ENCODE peak calls at places on chromosome 7, in five cellular contexts. One of them, this sample, is unnamed.

GRCh38 chr7:3537210-3537875 is 236.3 kb downstream of the SDK1 start:
- DNase-seq in HepG2: no peak
- DNase-seq in GM12878: no peak
- DNase-seq in K562: no peak
- DNase-seq in H1: no peak
- DNase-seq in this sample: no peak

GRCh38 chr7:74185016-74185415 is 10.9 kb downstream of the EIF4H start:
- DNase-seq in H1: no peak
- DNase-seq in K562: no peak
- DNase-seq in HepG2: no peak
- DNase-seq in GM12878: no peak
- DNase-seq in this sample: no peak

GRCh38 chr7:122485841-122486240 is 181.3 kb upstream of the FEZF1 start:
- DNase-seq in HepG2: no peak
- DNase-seq in K562: no peak
- DNase-seq in GM12878: no peak
- DNase-seq in H1: no peak
- DNase-seq in this sample: no peak

GRCh38 chr7:36969376-36969775 is 245.1 kb upstream of the AOAH start:
- DNase-seq in K562: no peak
- DNase-seq in H1: no peak
- DNase-seq in HepG2: no peak
- DNase-seq in GM12878: no peak
- DNase-seq in this sample: no peak

GRCh38 chr7:46715579-46715978 is 794.5 kb upstream of the IGFBP3 start:
- DNase-seq in H1: no peak
- DNase-seq in K562: no peak
- DNase-seq in HepG2: no peak
- DNase-seq in GM12878: no peak
- DNase-seq in this sample: no peak

GRCh38 chr7:37759519-37759918 is 76.0 kb downstream of the GPR141 start:
- DNase-seq in HepG2: no peak
- DNase-seq in GM12878: no peak
- DNase-seq in K562: no peak
- DNase-seq in H1: no peak
- DNase-seq in this sample: no peak

GRCh38 chr7:24290004-24290641 is 6.1 kb downstream of the NPY start:
- DNase-seq in HepG2: peak
- DNase-seq in GM12878: peak
- DNase-seq in K562: peak
- DNase-seq in H1: peak
- DNase-seq in this sample: peak

GRCh38 chr7:137948083-137948844 is 53.6 kb downstream of the CREB3L2 start:
- DNase-seq in GM12878: no peak
- DNase-seq in K562: no peak
- DNase-seq in H1: no peak
- DNase-seq in HepG2: no peak
- DNase-seq in this sample: no peak

GRCh38 chr7:138550337-138550736 is 90.3 kb downstream of the TRIM24 start:
- DNase-seq in K562: no peak
- DNase-seq in GM12878: no peak
- DNase-seq in H1: no peak
- DNase-seq in HepG2: no peak
- DNase-seq in this sample: no peak

GRCh38 chr7:132656846-132657776 is 80.8 kb upstream of the PLXNA4 start:
- DNase-seq in H1: peak
- DNase-seq in K562: peak
- DNase-seq in GM12878: no peak
- DNase-seq in HepG2: no peak
- DNase-seq in this sample: peak

GRCh38 chr7:133957860-133958259 is 169.3 kb upstream of the LRGUK start:
- DNase-seq in GM12878: no peak
- DNase-seq in HepG2: no peak
- DNase-seq in K562: no peak
- DNase-seq in H1: no peak
- DNase-seq in this sample: no peak

GRCh38 chr7:30800785-30801252 is 29.6 kb downstream of the MINDY4 start:
- DNase-seq in H1: peak
- DNase-seq in HepG2: peak
- DNase-seq in GM12878: peak
- DNase-seq in K562: peak
- DNase-seq in this sample: peak

GRCh38 chr7:4097001-4097609 is 585.0 kb upstream of the FOXK1 start:
- DNase-seq in H1: no peak
- DNase-seq in GM12878: no peak
- DNase-seq in HepG2: no peak
- DNase-seq in K562: no peak
- DNase-seq in this sample: no peak

DNA sequence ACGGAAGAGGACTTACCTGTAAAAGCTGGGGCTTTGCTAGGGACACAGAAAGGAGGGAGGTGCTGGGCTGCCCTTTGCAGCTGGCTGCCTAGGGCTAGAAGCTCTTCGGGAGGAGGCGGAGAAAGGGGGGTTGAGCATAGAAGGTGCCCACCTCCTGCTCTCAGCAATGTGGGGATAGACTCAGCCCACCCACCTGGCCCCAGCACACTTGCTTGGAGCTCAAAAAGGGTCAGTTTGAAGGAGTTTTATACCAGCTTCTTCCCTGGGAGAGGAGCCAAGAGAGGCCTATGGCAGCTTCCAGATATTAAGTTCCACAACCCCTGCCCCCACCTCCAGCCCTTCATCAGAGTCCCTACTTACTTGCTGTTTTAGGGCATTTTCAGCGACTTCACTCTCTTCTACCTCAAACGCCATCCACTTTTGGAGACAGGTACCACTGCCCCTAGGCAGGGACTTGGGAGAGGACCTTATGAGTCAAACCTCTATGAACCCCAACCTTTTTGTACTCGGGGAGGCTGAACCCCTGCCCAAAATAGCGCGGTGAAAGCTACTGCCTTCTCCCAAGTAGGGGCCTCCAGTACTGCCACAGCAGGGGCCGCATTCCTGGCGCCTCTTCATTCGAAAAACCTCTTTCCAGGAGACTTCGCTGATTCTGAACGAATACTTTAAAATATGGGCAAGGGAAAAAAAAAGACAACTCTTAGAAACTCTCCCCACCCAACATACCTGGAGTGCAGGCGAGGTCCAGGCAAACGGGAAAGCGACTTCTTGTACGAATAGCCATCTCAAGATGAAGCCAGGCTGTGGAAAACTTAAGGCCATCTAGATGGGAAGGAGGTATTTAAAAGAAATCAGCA is 1.2 kb upstream of the EVX1 start:
- DNase-seq in K562: no peak
- DNase-seq in HepG2: no peak
- DNase-seq in H1: peak
- DNase-seq in GM12878: no peak
- DNase-seq in this sample: no peak
- TF ChIP-seq EZH2 in K562: no peak
- TF ChIP-seq EZH2 in HepG2: no peak
- TF ChIP-seq EZH2 in H1: no peak
- TF ChIP-seq EZH2 in GM12878: no peak
- TF ChIP-seq EZH2 in this sample: no peak

DNA sequence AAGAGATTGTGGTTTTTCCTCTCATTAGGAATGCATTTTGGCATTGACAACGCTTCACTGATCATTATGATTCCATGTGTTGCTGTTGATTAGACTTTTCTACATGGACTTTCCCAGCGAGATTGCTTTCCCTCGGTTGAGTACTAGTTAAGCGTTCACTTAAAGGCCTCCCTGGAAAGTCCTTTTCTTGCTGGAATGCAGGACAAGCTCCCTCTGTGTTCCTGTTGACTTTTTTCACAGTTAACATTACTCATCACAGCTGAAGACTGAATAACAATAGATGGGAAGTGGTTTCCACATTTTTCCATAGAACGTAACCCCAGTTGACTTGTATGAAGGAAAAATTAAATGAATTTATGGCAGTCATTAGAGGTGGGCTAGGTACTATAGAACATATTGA is 2.6 kb upstream of the CAV1 start:
- DNase-seq in H1: no peak
- DNase-seq in GM12878: no peak
- DNase-seq in K562: no peak
- DNase-seq in HepG2: peak
- DNase-seq in this sample: peak
- TF ChIP-seq SRF in H1: no peak
- TF ChIP-seq SRF in GM12878: no peak
- TF ChIP-seq SRF in K562: no peak
- TF ChIP-seq SRF in HepG2: no peak
- TF ChIP-seq SRF in this sample: no peak

GRCh38 chr7:90320801-90321494 is at the start of gene FAM237B:
- DNase-seq in GM12878: no peak
- DNase-seq in H1: peak
- DNase-seq in K562: no peak
- DNase-seq in HepG2: no peak
- DNase-seq in this sample: no peak
- TF ChIP-seq EZH2 in GM12878: no peak
- TF ChIP-seq EZH2 in H1: peak
- TF ChIP-seq EZH2 in K562: no peak
- TF ChIP-seq EZH2 in HepG2: no peak
- TF ChIP-seq EZH2 in this sample: no peak

GRCh38 chr7:66517212-66517909 is 111.3 kb upstream of the KCTD7 start:
- DNase-seq in HepG2: no peak
- DNase-seq in K562: no peak
- DNase-seq in H1: no peak
- DNase-seq in GM12878: no peak
- DNase-seq in this sample: no peak
- TF ChIP-seq SRF in HepG2: no peak
- TF ChIP-seq SRF in K562: no peak
- TF ChIP-seq SRF in H1: no peak
- TF ChIP-seq SRF in GM12878: no peak
- TF ChIP-seq SRF in this sample: no peak

DNA sequence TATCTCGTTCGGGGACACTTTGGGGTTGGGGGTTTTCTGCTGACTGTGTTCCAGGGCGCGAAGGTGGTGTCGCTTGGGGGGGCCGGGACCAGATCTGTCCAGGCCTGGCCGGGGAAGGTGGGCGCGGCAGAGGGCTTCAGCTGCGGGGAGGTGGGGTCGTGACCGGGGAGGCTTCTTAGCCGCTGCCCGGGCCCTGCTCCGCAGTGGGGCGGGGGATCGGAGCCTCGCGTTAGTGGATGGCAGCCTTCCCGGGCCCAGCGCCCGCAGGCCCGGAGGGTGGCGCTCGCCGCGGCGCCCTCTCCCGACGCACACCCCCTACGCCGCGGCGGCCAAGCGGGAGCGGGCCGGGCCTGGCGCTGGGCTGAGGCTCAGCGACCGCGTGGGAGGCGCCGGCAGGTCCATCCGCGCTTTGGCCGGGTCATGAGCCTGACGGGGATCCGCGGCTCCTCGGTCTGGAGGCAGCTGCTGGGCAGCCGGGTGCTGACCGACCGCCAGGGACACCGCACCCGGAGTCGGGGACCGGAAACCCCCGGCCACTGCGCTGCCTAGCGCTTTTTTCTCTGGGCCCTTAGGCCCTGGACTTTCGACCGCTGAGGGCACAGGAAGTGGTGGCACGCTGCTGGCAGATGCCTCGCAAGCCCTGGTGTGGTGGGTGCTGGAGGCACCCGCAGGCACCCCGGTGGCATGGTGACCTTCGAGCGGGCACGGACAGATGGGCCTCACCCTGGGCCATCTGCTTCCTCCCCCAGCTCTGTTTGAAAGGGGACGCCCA is 1.2 kb downstream of the AGAP3 start:
- DNase-seq in K562: peak
- DNase-seq in H1: no peak
- DNase-seq in GM12878: no peak
- DNase-seq in HepG2: peak
- DNase-seq in this sample: no peak
- TF ChIP-seq EZH2 in K562: no peak
- TF ChIP-seq EZH2 in H1: peak
- TF ChIP-seq EZH2 in GM12878: no peak
- TF ChIP-seq EZH2 in HepG2: no peak
- TF ChIP-seq EZH2 in this sample: no peak

GRCh38 chr7:266851-267840 is 22.8 kb upstream of the FOXL3 start:
- DNase-seq in GM12878: no peak
- DNase-seq in K562: peak
- DNase-seq in HepG2: peak
- DNase-seq in H1: peak
- DNase-seq in this sample: no peak
- TF ChIP-seq SRF in GM12878: no peak
- TF ChIP-seq SRF in K562: no peak
- TF ChIP-seq SRF in HepG2: no peak
- TF ChIP-seq SRF in H1: no peak
- TF ChIP-seq SRF in this sample: no peak

This sample was measured in HCT116.